ENCODE peak calls at places on chromosomes 6 and 20, in nine cellular contexts. One of them, this sample, is unnamed.

GRCh38 chr6:108651781-108652227 is 91.1 kb downstream of the FOXO3 start:
- DNase-seq in A549: no peak
- DNase-seq in suprapubic skin: no peak
- DNase-seq in pancreas: peak
- DNase-seq in SK-N-SH: no peak
- DNase-seq in IMR-90: peak
- DNase-seq in body of pancreas: peak
- DNase-seq in left ventricle myocardium inferior: peak
- DNase-seq in fibroblast of lung: peak
- DNase-seq in this sample: peak

GRCh38 chr6:15950962-15951569 is 177.8 kb upstream of the MYLIP start:
- DNase-seq in SK-N-SH: no peak
- DNase-seq in left ventricle myocardium inferior: no peak
- DNase-seq in suprapubic skin: no peak
- DNase-seq in A549: no peak
- DNase-seq in fibroblast of lung: no peak
- DNase-seq in IMR-90: no peak
- DNase-seq in body of pancreas: no peak
- DNase-seq in pancreas: no peak
- DNase-seq in this sample: no peak

GRCh38 chr6:21740719-21741118 is 147.2 kb downstream of the SOX4 start:
- DNase-seq in pancreas: no peak
- DNase-seq in fibroblast of lung: peak
- DNase-seq in body of pancreas: no peak
- DNase-seq in SK-N-SH: no peak
- DNase-seq in left ventricle myocardium inferior: no peak
- DNase-seq in A549: no peak
- DNase-seq in IMR-90: peak
- DNase-seq in suprapubic skin: no peak
- DNase-seq in this sample: no peak

GRCh38 chr6:162100091-162100490 is 627.5 kb downstream of the PRKN start:
- DNase-seq in suprapubic skin: no peak
- DNase-seq in IMR-90: no peak
- DNase-seq in body of pancreas: no peak
- DNase-seq in pancreas: no peak
- DNase-seq in left ventricle myocardium inferior: no peak
- DNase-seq in SK-N-SH: no peak
- DNase-seq in A549: no peak
- DNase-seq in fibroblast of lung: no peak
- DNase-seq in this sample: no peak

GRCh38 chr20:12386821-12387220 is 469.1 kb downstream of the BTBD3 start:
- DNase-seq in left ventricle myocardium inferior: no peak
- DNase-seq in pancreas: no peak
- DNase-seq in IMR-90: no peak
- DNase-seq in suprapubic skin: no peak
- DNase-seq in fibroblast of lung: no peak
- DNase-seq in A549: no peak
- DNase-seq in SK-N-SH: no peak
- DNase-seq in body of pancreas: no peak
- DNase-seq in this sample: no peak

GRCh38 chr20:57880155-57880648 is 170.4 kb upstream of the PMEPA1 start:
- DNase-seq in A549: no peak
- DNase-seq in SK-N-SH: no peak
- DNase-seq in IMR-90: no peak
- DNase-seq in suprapubic skin: peak
- DNase-seq in fibroblast of lung: no peak
- DNase-seq in pancreas: no peak
- DNase-seq in left ventricle myocardium inferior: peak
- DNase-seq in body of pancreas: no peak
- DNase-seq in this sample: no peak

GRCh38 chr6:144339859-144340452 is 54.8 kb downstream of the UTRN start:
- DNase-seq in IMR-90: no peak
- DNase-seq in A549: no peak
- DNase-seq in body of pancreas: no peak
- DNase-seq in suprapubic skin: no peak
- DNase-seq in pancreas: no peak
- DNase-seq in fibroblast of lung: no peak
- DNase-seq in SK-N-SH: no peak
- DNase-seq in left ventricle myocardium inferior: no peak
- DNase-seq in this sample: no peak

GRCh38 chr20:23451956-23452487 is 654 bp downstream of the CST11 start:
- DNase-seq in IMR-90: no peak
- DNase-seq in left ventricle myocardium inferior: no peak
- DNase-seq in body of pancreas: no peak
- DNase-seq in suprapubic skin: no peak
- DNase-seq in fibroblast of lung: no peak
- DNase-seq in SK-N-SH: no peak
- DNase-seq in A549: no peak
- DNase-seq in pancreas: no peak
- DNase-seq in this sample: no peak

GRCh38 chr6:105651969-105652368 is 249.1 kb upstream of the PREP start:
- DNase-seq in fibroblast of lung: no peak
- DNase-seq in pancreas: no peak
- DNase-seq in left ventricle myocardium inferior: no peak
- DNase-seq in suprapubic skin: no peak
- DNase-seq in A549: no peak
- DNase-seq in body of pancreas: no peak
- DNase-seq in SK-N-SH: no peak
- DNase-seq in IMR-90: no peak
- DNase-seq in this sample: no peak

GRCh38 chr20:46695888-46696287 is 6.6 kb upstream of the TP53RK start:
- DNase-seq in pancreas: no peak
- DNase-seq in left ventricle myocardium inferior: no peak
- DNase-seq in SK-N-SH: no peak
- DNase-seq in IMR-90: peak
- DNase-seq in A549: no peak
- DNase-seq in fibroblast of lung: peak
- DNase-seq in body of pancreas: no peak
- DNase-seq in suprapubic skin: no peak
- DNase-seq in this sample: no peak

GRCh38 chr20:62708591-62709536 is at the start of gene NTSR1:
- DNase-seq in pancreas: peak
- DNase-seq in IMR-90: no peak
- DNase-seq in SK-N-SH: no peak
- DNase-seq in A549: no peak
- DNase-seq in fibroblast of lung: no peak
- DNase-seq in suprapubic skin: no peak
- DNase-seq in left ventricle myocardium inferior: no peak
- DNase-seq in body of pancreas: no peak
- DNase-seq in this sample: peak

GRCh38 chr20:62350629-62351422 is 16.3 kb downstream of the LAMA5 start:
- DNase-seq in body of pancreas: no peak
- DNase-seq in fibroblast of lung: no peak
- DNase-seq in suprapubic skin: no peak
- DNase-seq in pancreas: peak
- DNase-seq in A549: no peak
- DNase-seq in IMR-90: no peak
- DNase-seq in left ventricle myocardium inferior: no peak
- DNase-seq in SK-N-SH: no peak
- DNase-seq in this sample: peak

GRCh38 chr20:45032276-45032675 is 66.0 kb downstream of the STK4 start:
- DNase-seq in pancreas: no peak
- DNase-seq in fibroblast of lung: no peak
- DNase-seq in SK-N-SH: no peak
- DNase-seq in IMR-90: no peak
- DNase-seq in A549: no peak
- DNase-seq in body of pancreas: no peak
- DNase-seq in left ventricle myocardium inferior: no peak
- DNase-seq in suprapubic skin: no peak
- DNase-seq in this sample: no peak

GRCh38 chr6:37258716-37259115 is 772 bp upstream of the TMEM217 start:
- DNase-seq in A549: no peak
- DNase-seq in fibroblast of lung: no peak
- DNase-seq in suprapubic skin: no peak
- DNase-seq in body of pancreas: no peak
- DNase-seq in pancreas: no peak
- DNase-seq in IMR-90: no peak
- DNase-seq in SK-N-SH: no peak
- DNase-seq in left ventricle myocardium inferior: no peak
- DNase-seq in this sample: no peak
- H3K27ac ChIP-seq in A549: peak
- H3K27ac ChIP-seq in fibroblast of lung: peak
- H3K27ac ChIP-seq in suprapubic skin: no peak
- H3K27ac ChIP-seq in body of pancreas: peak
- H3K27ac ChIP-seq in pancreas: no peak
- H3K27ac ChIP-seq in IMR-90: no peak
- H3K27ac ChIP-seq in SK-N-SH: no peak
- H3K27ac ChIP-seq in left ventricle myocardium inferior: peak
- H3K27ac ChIP-seq in this sample: no peak

GRCh38 chr20:34110025-34111013 is 1.7 kb downstream of the EIF2S2 start:
- DNase-seq in SK-N-SH: no peak
- DNase-seq in IMR-90: peak
- DNase-seq in pancreas: no peak
- DNase-seq in fibroblast of lung: peak
- DNase-seq in left ventricle myocardium inferior: no peak
- DNase-seq in A549: no peak
- DNase-seq in suprapubic skin: no peak
- DNase-seq in body of pancreas: no peak
- DNase-seq in this sample: no peak
- TF ChIP-seq CTCF in SK-N-SH: peak
- TF ChIP-seq CTCF in IMR-90: no peak
- TF ChIP-seq CTCF in pancreas: no peak
- TF ChIP-seq CTCF in fibroblast of lung: no peak
- TF ChIP-seq CTCF in left ventricle myocardium inferior: no peak
- TF ChIP-seq CTCF in A549: no peak
- TF ChIP-seq CTCF in suprapubic skin: no peak
- TF ChIP-seq CTCF in body of pancreas: no peak
- TF ChIP-seq CTCF in this sample: no peak

DNA sequence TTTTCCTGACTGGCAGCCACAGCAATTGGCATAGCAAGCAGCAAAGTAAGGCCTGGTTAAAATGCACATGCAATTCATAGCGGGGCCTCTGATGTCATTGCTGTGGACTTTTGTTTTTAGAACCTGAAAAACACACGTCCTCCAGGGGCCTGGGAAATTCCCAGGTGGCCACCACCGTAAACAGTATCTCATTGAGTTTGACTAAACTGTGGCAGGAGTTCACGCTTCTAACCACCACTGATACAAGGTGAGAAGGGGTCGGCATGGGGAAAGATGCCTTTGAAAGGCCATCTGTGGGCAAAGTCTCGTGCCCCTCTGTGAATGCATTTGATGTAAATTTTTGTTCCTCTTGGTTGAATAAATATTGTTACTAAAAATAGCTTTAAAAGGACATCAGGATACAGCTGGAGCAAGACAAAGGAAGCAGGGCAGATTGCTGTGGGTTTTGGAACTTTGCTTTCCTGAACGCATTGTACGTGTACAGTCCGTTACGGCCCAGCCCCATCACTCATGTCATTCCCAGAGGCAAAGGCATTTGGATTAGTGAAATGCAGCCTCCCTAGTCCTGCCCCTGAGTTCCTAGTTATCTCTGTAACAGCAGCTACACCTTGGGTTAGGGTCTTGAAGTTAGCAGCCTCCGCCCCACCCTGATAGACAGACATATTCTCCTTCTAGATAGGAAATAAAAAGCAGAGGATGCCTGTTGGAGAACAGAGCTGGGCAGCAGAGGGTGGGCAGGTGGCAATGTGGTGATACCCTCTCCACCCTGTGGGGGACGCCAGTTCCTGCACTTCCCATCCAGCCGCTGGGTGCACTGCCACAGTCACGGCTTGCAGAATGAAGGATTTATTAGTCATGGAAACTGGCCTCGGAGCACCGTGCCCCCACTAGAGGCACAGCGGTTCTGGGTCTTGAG is 80.3 kb downstream of the ZDHHC14 start:
- DNase-seq in A549: no peak
- DNase-seq in fibroblast of lung: no peak
- DNase-seq in pancreas: peak
- DNase-seq in left ventricle myocardium inferior: no peak
- DNase-seq in SK-N-SH: no peak
- DNase-seq in suprapubic skin: no peak
- DNase-seq in IMR-90: peak
- DNase-seq in body of pancreas: peak
- DNase-seq in this sample: no peak
- H3K27ac ChIP-seq in A549: no peak
- H3K27ac ChIP-seq in fibroblast of lung: no peak
- H3K27ac ChIP-seq in pancreas: peak
- H3K27ac ChIP-seq in left ventricle myocardium inferior: peak
- H3K27ac ChIP-seq in SK-N-SH: no peak
- H3K27ac ChIP-seq in suprapubic skin: no peak
- H3K27ac ChIP-seq in IMR-90: no peak
- H3K27ac ChIP-seq in body of pancreas: peak
- H3K27ac ChIP-seq in this sample: no peak

GRCh38 chr6:40852667-40853383 is 186.2 kb downstream of the UNC5CL start:
- DNase-seq in body of pancreas: no peak
- DNase-seq in suprapubic skin: no peak
- DNase-seq in A549: peak
- DNase-seq in pancreas: no peak
- DNase-seq in left ventricle myocardium inferior: no peak
- DNase-seq in IMR-90: no peak
- DNase-seq in fibroblast of lung: no peak
- DNase-seq in SK-N-SH: no peak
- DNase-seq in this sample: no peak
- TF ChIP-seq CTCF in body of pancreas: peak
- TF ChIP-seq CTCF in suprapubic skin: no peak
- TF ChIP-seq CTCF in A549: peak
- TF ChIP-seq CTCF in pancreas: no peak
- TF ChIP-seq CTCF in left ventricle myocardium inferior: peak
- TF ChIP-seq CTCF in IMR-90: peak
- TF ChIP-seq CTCF in fibroblast of lung: peak
- TF ChIP-seq CTCF in SK-N-SH: peak
- TF ChIP-seq CTCF in this sample: no peak

DNA sequence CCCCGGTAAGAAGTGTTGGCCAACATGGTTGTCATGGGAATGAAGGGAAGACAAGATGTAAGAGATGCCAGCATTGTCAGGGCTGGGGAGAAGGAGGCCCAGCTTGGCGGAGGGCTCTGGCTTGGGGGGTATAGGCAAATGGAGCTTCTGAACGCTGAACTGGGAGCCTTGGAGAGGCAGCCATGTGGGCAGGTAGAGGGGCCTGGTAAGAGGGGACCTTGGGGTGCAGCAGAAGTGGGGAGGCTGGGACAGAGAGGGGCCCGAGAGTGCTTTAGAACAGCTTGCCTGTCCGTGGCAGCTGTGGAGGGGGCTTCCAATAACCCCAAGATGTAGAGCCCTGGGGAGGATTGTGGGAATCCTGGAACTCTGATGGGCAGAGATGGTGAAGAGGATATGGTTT is 3.0 kb downstream of the SLC22A1 start:
- DNase-seq in A549: no peak
- DNase-seq in suprapubic skin: no peak
- DNase-seq in fibroblast of lung: no peak
- DNase-seq in IMR-90: no peak
- DNase-seq in SK-N-SH: peak
- DNase-seq in body of pancreas: no peak
- DNase-seq in pancreas: no peak
- DNase-seq in left ventricle myocardium inferior: no peak
- DNase-seq in this sample: no peak
- H3K27ac ChIP-seq in A549: no peak
- H3K27ac ChIP-seq in suprapubic skin: no peak
- H3K27ac ChIP-seq in fibroblast of lung: no peak
- H3K27ac ChIP-seq in IMR-90: no peak
- H3K27ac ChIP-seq in SK-N-SH: no peak
- H3K27ac ChIP-seq in body of pancreas: peak
- H3K27ac ChIP-seq in pancreas: no peak
- H3K27ac ChIP-seq in left ventricle myocardium inferior: no peak
- H3K27ac ChIP-seq in this sample: no peak

GRCh38 chr6:32113386-32114352 is 4.5 kb upstream of the TNXB start:
- DNase-seq in IMR-90: peak
- DNase-seq in A549: peak
- DNase-seq in left ventricle myocardium inferior: peak
- DNase-seq in SK-N-SH: peak
- DNase-seq in fibroblast of lung: peak
- DNase-seq in suprapubic skin: peak
- DNase-seq in body of pancreas: peak
- DNase-seq in pancreas: peak
- DNase-seq in this sample: peak
- TF ChIP-seq CTCF in IMR-90: peak
- TF ChIP-seq CTCF in A549: no peak
- TF ChIP-seq CTCF in left ventricle myocardium inferior: peak
- TF ChIP-seq CTCF in SK-N-SH: peak
- TF ChIP-seq CTCF in fibroblast of lung: peak
- TF ChIP-seq CTCF in suprapubic skin: peak
- TF ChIP-seq CTCF in body of pancreas: peak
- TF ChIP-seq CTCF in pancreas: no peak
- TF ChIP-seq CTCF in this sample: peak